ENCODE peak calls at places on chromosomes 3 and 15, in nine cellular contexts. S, Q, I, C, Y, A, N, M and G are unnamed samples.

GRCh38 chr15:52527898-52528464 is 699 bp downstream of the MYO5A start:
- DNase-seq in S (peak), Q (peak), I (peak), C (peak), Y (peak), A (peak), N (peak), M (peak), G (no peak)

GRCh38 chr3:186990282-186990681 is 60.0 kb downstream of the ST6GAL1 start:
- DNase-seq in S (no peak), Q (no peak), I (no peak), C (no peak), Y (no peak), A (no peak), N (no peak), M (no peak), G (no peak)

GRCh38 chr3:115996420-115997108 is 373.3 kb downstream of the GAP43 start:
- DNase-seq in S (no peak), Q (peak), I (no peak), C (no peak), Y (no peak), A (peak), N (no peak), M (no peak), G (no peak)

GRCh38 chr15:53753813-53754212 is 5.7 kb downstream of the WDR72 start:
- DNase-seq in S (no peak), Q (no peak), I (no peak), C (no peak), Y (no peak), A (no peak), N (no peak), M (no peak), G (no peak)

GRCh38 chr15:101325263-101326025 is 30.4 kb upstream of the SNRPA1 start:
- DNase-seq in S (no peak), Q (no peak), I (no peak), C (no peak), Y (no peak), A (no peak), N (no peak), M (peak), G (peak)

GRCh38 chr15:68791431-68792283 is 29.0 kb downstream of the ANP32A start:
- DNase-seq in S (no peak), Q (no peak), I (no peak), C (peak), Y (no peak), A (no peak), N (peak), M (no peak), G (no peak)

GRCh38 chr15:32029409-32029861 is 880 bp upstream of the CHRNA7 start:
- DNase-seq in S (peak), Q (no peak), I (no peak), C (no peak), Y (peak), A (peak), N (no peak), M (no peak), G (no peak)

GRCh38 chr15:28989239-28989830 is 103.6 kb downstream of the APBA2 start:
- DNase-seq in S (peak), Q (peak), I (no peak), C (no peak), Y (peak), A (peak), N (no peak), M (no peak), G (no peak)

GRCh38 chr3:86982883-86983282 is 8.1 kb downstream of the VGLL3 start:
- DNase-seq in S (no peak), Q (no peak), I (no peak), C (no peak), Y (no peak), A (no peak), N (no peak), M (no peak), G (no peak)

GRCh38 chr3:157040456-157040855 is 119.5 kb downstream of the CCNL1 start:
- DNase-seq in S (no peak), Q (no peak), I (no peak), C (no peak), Y (no peak), A (no peak), N (no peak), M (no peak), G (no peak)

GRCh38 chr3:108486272-108486787 is 24.1 kb downstream of the MYH15 start:
- DNase-seq in S (no peak), Q (no peak), I (no peak), C (no peak), Y (no peak), A (no peak), N (no peak), M (no peak), G (no peak)

GRCh38 chr3:8328971-8329370 is 172.7 kb upstream of the LMCD1 start:
- DNase-seq in S (no peak), Q (no peak), I (no peak), C (no peak), Y (no peak), A (no peak), N (no peak), M (no peak), G (no peak)

GRCh38 chr3:86229086-86229774 is 761.7 kb downstream of the VGLL3 start:
- DNase-seq in S (no peak), Q (no peak), I (no peak), C (no peak), Y (no peak), A (peak), N (no peak), M (no peak), G (no peak)

GRCh38 chr15:74843445-74843828 is 481 bp upstream of the ULK3 start:
- DNase-seq in S (no peak), Q (no peak), I (no peak), C (no peak), Y (no peak), A (no peak), N (no peak), M (no peak), G (no peak)

GRCh38 chr3:59772416-59773408 is 722.9 kb upstream of the CFAP20DC start:
- DNase-seq in S (no peak), Q (no peak), I (no peak), C (no peak), Y (no peak), A (no peak), N (no peak), M (no peak), G (no peak)

GRCh38 chr3:179414804-179415203 is 36.5 kb downstream of the GNB4 start:
- DNase-seq in S (no peak), Q (no peak), I (no peak), C (no peak), Y (no peak), A (no peak), N (no peak), M (no peak), G (no peak)

GRCh38 chr15:91779960-91780359 is 73.5 kb upstream of the SLCO3A1 start:
- DNase-seq in S (no peak), Q (no peak), I (no peak), C (no peak), Y (no peak), A (no peak), N (no peak), M (no peak), G (no peak)

GRCh38 chr3:100416176-100416575 is 14.8 kb downstream of the LNP1 start:
- DNase-seq in S (no peak), Q (no peak), I (no peak), C (no peak), Y (no peak), A (no peak), N (no peak), M (no peak), G (no peak)

GRCh38 chr3:195172285-195172684 is 98.7 kb downstream of the XXYLT1 start:
- DNase-seq in S (no peak), Q (peak), I (peak), C (no peak), Y (no peak), A (no peak), N (no peak), M (no peak), G (no peak)

GRCh38 chr15:85582719-85583089 is 202.3 kb downstream of the AKAP13 start:
- DNase-seq in S (peak), Q (no peak), I (peak), C (peak), Y (no peak), A (no peak), N (peak), M (no peak), G (no peak)

GRCh38 chr3:17833786-17834559 is 91.5 kb upstream of the TBC1D5 start:
- DNase-seq in S (no peak), Q (no peak), I (no peak), C (no peak), Y (no peak), A (no peak), N (no peak), M (no peak), G (no peak)

GRCh38 chr15:49225572-49226281 is 55.7 kb downstream of the GALK2 start:
- DNase-seq in S (peak), Q (peak), I (no peak), C (no peak), Y (peak), A (peak), N (no peak), M (no peak), G (no peak)
- TF ChIP-seq CTCF in S (peak), Q (peak), I (no peak), C (no peak), Y (peak), A (peak), N (peak), M (no peak), G (no peak)

GRCh38 chr15:48459571-48460461 is 128.6 kb downstream of the DUT start:
- DNase-seq in S (no peak), Q (peak), I (no peak), C (no peak), Y (no peak), A (peak), N (no peak), M (no peak), G (no peak)
- TF ChIP-seq CTCF in S (no peak), Q (no peak), I (no peak), C (no peak), Y (no peak), A (no peak), N (no peak), M (no peak), G (no peak)

DNA sequence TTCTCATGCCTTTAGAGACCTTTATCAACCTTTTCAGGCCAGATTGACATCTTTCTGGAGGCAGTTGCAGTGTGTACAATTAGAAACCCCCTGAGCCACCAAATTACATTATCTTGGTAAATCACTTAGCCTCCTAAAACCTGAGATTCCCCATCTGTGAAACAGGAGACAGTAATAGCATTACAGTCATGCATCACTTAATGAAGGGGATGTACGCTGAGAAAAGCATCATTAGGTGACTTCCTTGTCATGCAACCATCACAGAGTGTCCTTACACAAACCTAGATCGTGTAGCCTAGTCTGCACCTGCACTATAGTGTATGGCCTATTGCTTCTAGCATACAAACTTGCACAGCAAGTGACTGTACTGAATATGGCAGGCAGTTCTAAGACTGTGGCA is 400.8 kb upstream of the CNTN3 start:
- DNase-seq in S (no peak), Q (no peak), I (no peak), C (no peak), Y (no peak), A (no peak), N (no peak), M (no peak), G (no peak)
- TF ChIP-seq CTCF in S (no peak), Q (no peak), I (no peak), C (no peak), Y (no peak), A (no peak), N (no peak), M (no peak), G (no peak)

GRCh38 chr3:27758083-27758482 is 36.0 kb upstream of the EOMES start:
- DNase-seq in S (no peak), Q (peak), I (no peak), C (no peak), Y (no peak), A (peak), N (no peak), M (no peak), G (no peak)
- TF ChIP-seq CTCF in S (no peak), Q (no peak), I (no peak), C (no peak), Y (no peak), A (peak), N (no peak), M (no peak), G (no peak)

GRCh38 chr3:47799733-47800132 is 3.2 kb upstream of the DHX30 start:
- DNase-seq in S (peak), Q (no peak), I (no peak), C (no peak), Y (peak), A (peak), N (no peak), M (no peak), G (no peak)
- TF ChIP-seq CTCF in S (peak), Q (peak), I (no peak), C (no peak), Y (peak), A (no peak), N (peak), M (no peak), G (no peak)

GRCh38 chr15:45666119-45666875 is 31.5 kb downstream of the SQOR start:
- DNase-seq in S (no peak), Q (no peak), I (no peak), C (no peak), Y (no peak), A (no peak), N (no peak), M (no peak), G (no peak)
- TF ChIP-seq CTCF in S (no peak), Q (no peak), I (no peak), C (no peak), Y (no peak), A (peak), N (no peak), M (no peak), G (no peak)

DNA sequence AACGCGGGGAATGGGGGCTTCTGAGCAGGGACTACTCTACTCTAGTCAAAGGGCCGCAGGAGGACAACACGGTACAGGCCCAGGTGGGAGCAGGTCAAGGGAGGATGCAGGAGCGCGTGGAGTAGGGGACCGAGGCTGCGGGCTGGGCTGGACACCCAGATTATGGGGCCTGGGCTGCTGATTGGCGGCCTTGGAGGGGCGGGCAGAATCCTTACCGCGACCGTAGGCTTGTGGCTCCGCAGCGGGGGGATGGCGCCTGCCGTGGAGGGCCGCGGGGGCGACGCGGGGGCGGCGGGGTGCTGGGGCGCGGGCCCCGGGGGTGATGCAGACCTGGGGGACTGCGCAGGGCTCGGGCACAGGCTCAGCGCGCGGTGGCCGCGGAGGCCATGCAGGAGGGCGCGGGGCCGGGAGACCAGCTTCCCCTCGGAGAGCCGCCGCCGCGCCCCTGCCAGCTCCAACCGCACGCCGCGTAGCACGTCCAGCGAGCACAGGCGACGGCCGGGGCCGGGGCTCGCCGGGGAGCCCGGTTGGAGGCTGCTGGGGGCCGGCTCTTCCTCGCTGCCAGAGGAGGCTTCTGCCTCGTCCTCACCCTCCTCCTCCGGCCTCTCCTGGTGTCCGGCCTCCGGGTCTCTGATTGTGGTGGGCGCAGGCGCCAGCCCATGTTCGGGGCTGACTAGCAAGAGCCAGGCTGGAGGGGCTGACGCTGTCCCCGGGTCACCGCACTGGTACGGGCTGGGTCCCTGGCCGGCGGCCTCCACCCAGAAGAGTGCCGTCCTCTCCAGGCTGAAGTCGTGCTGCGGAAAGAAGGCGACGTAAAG is 12.9 kb downstream of the UBAP1L start:
- DNase-seq in S (peak), Q (no peak), I (no peak), C (no peak), Y (peak), A (no peak), N (no peak), M (no peak), G (no peak)
- TF ChIP-seq CTCF in S (no peak), Q (no peak), I (no peak), C (no peak), Y (peak), A (no peak), N (no peak), M (no peak), G (no peak)

GRCh38 chr3:57152150-57152549 is 13.0 kb downstream of the IL17RD start:
- DNase-seq in S (no peak), Q (no peak), I (peak), C (no peak), Y (peak), A (no peak), N (no peak), M (no peak), G (peak)
- TF ChIP-seq CTCF in S (no peak), Q (peak), I (peak), C (no peak), Y (peak), A (no peak), N (no peak), M (no peak), G (no peak)